ENCODE peak calls at places on chromosome X, in eight cellular contexts. K is thyroid gland, X is PC-3, D is lung, U is GM23338, J is mesenchymal stem cell, W is tibial nerve, A is heart right ventricle. T is an unnamed sample. For H3K4me1, the result is how much of the 10 kb centered on the place peaks cover.

GRCh38 chrX:134821370-134821769 is 163.1 kb upstream of the PLAC1 start:
- DNase-seq in K (no peak), X (peak), D (no peak), U (peak), J (peak), W (no peak), A (peak), T (no peak)

GRCh38 chrX:131287556-131288179 is 1.4 kb downstream of the IGSF1 start:
- DNase-seq in K (no peak), X (no peak), D (no peak), U (no peak), J (no peak), W (no peak), A (no peak), T (no peak)

GRCh38 chrX:143635915-143636314 is at the start of gene SLITRK4:
- DNase-seq in K (peak), X (peak), D (no peak), U (peak), J (peak), W (no peak), A (no peak), T (peak)

GRCh38 chrX:113399501-113400192 is 559.0 kb upstream of the AMOT start:
- DNase-seq in K (no peak), X (peak), D (no peak), U (no peak), J (peak), W (no peak), A (no peak), T (no peak)

GRCh38 chrX:138775501-138775900 is 64.0 kb upstream of the FGF13 start:
- DNase-seq in K (no peak), X (peak), D (no peak), U (peak), J (peak), W (no peak), A (no peak), T (no peak)

GRCh38 chrX:122475306-122475705 is 708.8 kb upstream of the GRIA3 start:
- DNase-seq in K (no peak), X (peak), D (no peak), U (no peak), J (no peak), W (no peak), A (no peak), T (no peak)

GRCh38 chrX:30170900-30171299 is 44.5 kb upstream of the MAGEB2 start:
- DNase-seq in K (no peak), X (no peak), D (no peak), U (no peak), J (no peak), W (no peak), A (no peak), T (no peak)

GRCh38 chrX:95427389-95427788 is 1257.3 kb upstream of the DIAPH2 start:
- DNase-seq in K (no peak), X (peak), D (no peak), U (no peak), J (no peak), W (no peak), A (no peak), T (no peak)

GRCh38 chrX:43005561-43005960 is 227.6 kb upstream of the PPP1R2C start:
- DNase-seq in K (no peak), X (no peak), D (no peak), U (peak), J (no peak), W (no peak), A (no peak), T (no peak)

GRCh38 chrX:7462110-7462509 is 314.2 kb upstream of the PUDP start:
- DNase-seq in K (no peak), X (no peak), D (no peak), U (peak), J (no peak), W (no peak), A (no peak), T (no peak)

GRCh38 chrX:130330706-130331105 is 9.0 kb upstream of the SLC25A14 start:
- DNase-seq in K (peak), X (peak), D (peak), U (peak), J (peak), W (no peak), A (peak), T (no peak)

GRCh38 chrX:54758114-54759055 is 39.7 kb downstream of the ITIH6 start:
- DNase-seq in K (no peak), X (no peak), D (no peak), U (no peak), J (no peak), W (no peak), A (no peak), T (no peak)

GRCh38 chrX:54223581-54223980 is 40.5 kb upstream of the FAM120C start:
- DNase-seq in K (no peak), X (no peak), D (no peak), U (no peak), J (no peak), W (no peak), A (no peak), T (no peak)

GRCh38 chrX:71615056-71615455 is 3.3 kb downstream of the CXCR3 start:
- DNase-seq in K (no peak), X (no peak), D (no peak), U (no peak), J (no peak), W (no peak), A (no peak), T (no peak)

GRCh38 chrX:142616636-142617035 is 409.1 kb upstream of the SPANXN4 start:
- DNase-seq in K (no peak), X (no peak), D (no peak), U (no peak), J (no peak), W (no peak), A (no peak), T (no peak)

GRCh38 chrX:40471965-40472648 is 108.7 kb upstream of the ATP6AP2 start:
- DNase-seq in K (peak), X (peak), D (peak), U (peak), J (peak), W (no peak), A (peak), T (no peak)

GRCh38 chrX:54481751-54482150 is 14.3 kb downstream of the FGD1 start:
- DNase-seq in K (no peak), X (no peak), D (no peak), U (peak), J (no peak), W (no peak), A (no peak), T (no peak)

GRCh38 chrX:39758791-39759525 is 338.8 kb downstream of the BCOR start:
- DNase-seq in K (no peak), X (no peak), D (no peak), U (no peak), J (no peak), W (no peak), A (peak), T (no peak)

GRCh38 chrX:155262970-155263754 is 1.1 kb downstream of the RAB39B start:
- DNase-seq in K (no peak), X (no peak), D (no peak), U (no peak), J (no peak), W (no peak), A (no peak), T (no peak)

GRCh38 chrX:17374619-17375360 is at the start of gene NHS:
- DNase-seq in K (peak), X (peak), D (peak), U (peak), J (peak), W (peak), A (peak), T (no peak)

GRCh38 chrX:11724122-11725017 is 33.7 kb upstream of the MSL3 start:
- DNase-seq in K (peak), X (peak), D (no peak), U (peak), J (peak), W (no peak), A (peak), T (no peak)

GRCh38 chrX:103585421-103586313 is at the start of gene TCEAL4:
- DNase-seq in K (peak), X (peak), D (peak), U (peak), J (peak), W (peak), A (peak), T (no peak)

GRCh38 chrX:13770013-13770412 is 35.5 kb downstream of the OFD1 start:
- DNase-seq in K (no peak), X (no peak), D (no peak), U (no peak), J (no peak), W (no peak), A (no peak), T (no peak)

GRCh38 chrX:17860179-17860780 is 818 bp downstream of the RAI2 start:
- DNase-seq in K (peak), X (no peak), D (no peak), U (peak), J (peak), W (no peak), A (no peak), T (no peak)

GRCh38 chrX:16429391-16429790 is 220.6 kb upstream of the S100G start:
- DNase-seq in K (no peak), X (no peak), D (no peak), U (no peak), J (no peak), W (no peak), A (no peak), T (no peak)

GRCh38 chrX:129955682-129956081 is 26.8 kb upstream of the BCORL1 start:
- DNase-seq in K (no peak), X (no peak), D (no peak), U (no peak), J (no peak), W (no peak), A (no peak), T (no peak)

GRCh38 chrX:18422325-18422724 is 3.1 kb upstream of the CDKL5 start:
- DNase-seq in K (no peak), X (peak), D (no peak), U (no peak), J (peak), W (no peak), A (no peak), T (no peak)

GRCh38 chrX:70482300-70482699 is 37.7 kb downstream of the DLG3 start:
- DNase-seq in K (no peak), X (no peak), D (no peak), U (no peak), J (no peak), W (no peak), A (no peak), T (no peak)

GRCh38 chrX:48705876-48706275 is 9.3 kb downstream of the SUV39H1 start:
- DNase-seq in K (no peak), X (no peak), D (no peak), U (no peak), J (no peak), W (no peak), A (no peak), T (no peak)

GRCh38 chrX:134753185-134754008 is 95.1 kb upstream of the PLAC1 start:
- DNase-seq in K (no peak), X (peak), D (no peak), U (no peak), J (peak), W (no peak), A (no peak), T (no peak)

GRCh38 chrX:136909706-136910564 is 29.4 kb upstream of the RBMX start:
- DNase-seq in K (peak), X (peak), D (peak), U (peak), J (peak), W (peak), A (peak), T (peak)

GRCh38 chrX:136909119-136909705 is 28.7 kb upstream of the RBMX start:
- DNase-seq in K (peak), X (peak), D (peak), U (peak), J (peak), W (peak), A (peak), T (no peak)

GRCh38 chrX:136906921-136907510 is 26.5 kb upstream of the RBMX start:
- DNase-seq in K (no peak), X (no peak), D (no peak), U (no peak), J (no peak), W (no peak), A (no peak), T (no peak)

GRCh38 chrX:136907626-136908025 is 27.1 kb upstream of the RBMX start:
- DNase-seq in K (peak), X (no peak), D (no peak), U (no peak), J (no peak), W (peak), A (no peak), T (no peak)

DNA sequence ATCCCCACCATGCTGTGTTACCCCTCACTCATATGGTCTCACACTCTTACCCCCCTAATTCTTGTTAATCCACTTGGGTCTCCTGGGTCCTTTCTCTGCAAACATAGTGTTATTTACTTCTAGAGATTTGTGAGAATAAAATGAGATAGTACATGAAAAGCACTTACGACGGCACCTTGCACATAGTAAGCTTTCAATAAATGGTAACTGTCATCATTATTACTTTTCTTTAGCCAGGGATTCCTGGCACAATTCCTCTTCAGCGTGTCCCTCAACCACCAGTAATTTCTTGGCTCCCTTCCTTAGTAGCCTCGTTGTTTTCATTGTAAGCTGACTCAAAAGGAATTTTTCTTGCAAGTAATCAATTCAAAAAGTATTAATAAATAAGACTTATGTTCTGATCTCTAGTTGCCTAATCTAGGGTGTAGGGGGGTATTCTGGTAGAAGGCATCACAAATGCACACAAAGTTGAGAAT is 30.1 kb upstream of the RBMX start:
- DNase-seq in K (no peak), X (peak), D (no peak), U (no peak), J (peak), W (no peak), A (no peak), T (no peak)
- H3K4me3 ChIP-seq in K (no peak), X (peak), D (no peak), U (peak), J (no peak), W (peak), A (no peak), T (peak)

GRCh38 chrX:9905288-9905687 is 61.9 kb upstream of the CLDN34 start:
- DNase-seq in K (no peak), X (no peak), D (no peak), U (no peak), J (peak), W (no peak), A (no peak), T (no peak)

GRCh38 chrX:9905721-9906120 is 61.4 kb upstream of the CLDN34 start:
- DNase-seq in K (no peak), X (no peak), D (no peak), U (no peak), J (no peak), W (no peak), A (no peak), T (no peak)

GRCh38 chrX:9909254-9909653 is 57.9 kb upstream of the CLDN34 start:
- DNase-seq in K (no peak), X (no peak), D (no peak), U (no peak), J (no peak), W (no peak), A (no peak), T (no peak)

GRCh38 chrX:9906919-9907318 is 60.2 kb upstream of the CLDN34 start:
- DNase-seq in K (no peak), X (peak), D (no peak), U (peak), J (no peak), W (no peak), A (no peak), T (no peak)

GRCh38 chrX:9907645-9908387 is 59.3 kb upstream of the CLDN34 start:
- DNase-seq in K (no peak), X (peak), D (no peak), U (no peak), J (peak), W (no peak), A (no peak), T (no peak)
- H3K4me1 ChIP-seq in K (under half), X (half or more), D (under half), U (under half), J (under half), W (under half), A (under half), T (under half)

GRCh38 chrX:101656817-101657216 is 2.8 kb downstream of the ARMCX2 start:
- DNase-seq in K (no peak), X (no peak), D (no peak), U (no peak), J (no peak), W (no peak), A (no peak), T (no peak)

GRCh38 chrX:101659601-101660063 is at the start of gene ARMCX2:
- DNase-seq in K (peak), X (no peak), D (peak), U (peak), J (peak), W (peak), A (peak), T (peak)

GRCh38 chrX:101655540-101655939 is 4.1 kb downstream of the ARMCX2 start:
- DNase-seq in K (no peak), X (no peak), D (no peak), U (no peak), J (no peak), W (no peak), A (no peak), T (no peak)

GRCh38 chrX:101657495-101657894 is 2.2 kb downstream of the ARMCX2 start:
- DNase-seq in K (no peak), X (no peak), D (no peak), U (no peak), J (no peak), W (no peak), A (no peak), T (no peak)

DNA sequence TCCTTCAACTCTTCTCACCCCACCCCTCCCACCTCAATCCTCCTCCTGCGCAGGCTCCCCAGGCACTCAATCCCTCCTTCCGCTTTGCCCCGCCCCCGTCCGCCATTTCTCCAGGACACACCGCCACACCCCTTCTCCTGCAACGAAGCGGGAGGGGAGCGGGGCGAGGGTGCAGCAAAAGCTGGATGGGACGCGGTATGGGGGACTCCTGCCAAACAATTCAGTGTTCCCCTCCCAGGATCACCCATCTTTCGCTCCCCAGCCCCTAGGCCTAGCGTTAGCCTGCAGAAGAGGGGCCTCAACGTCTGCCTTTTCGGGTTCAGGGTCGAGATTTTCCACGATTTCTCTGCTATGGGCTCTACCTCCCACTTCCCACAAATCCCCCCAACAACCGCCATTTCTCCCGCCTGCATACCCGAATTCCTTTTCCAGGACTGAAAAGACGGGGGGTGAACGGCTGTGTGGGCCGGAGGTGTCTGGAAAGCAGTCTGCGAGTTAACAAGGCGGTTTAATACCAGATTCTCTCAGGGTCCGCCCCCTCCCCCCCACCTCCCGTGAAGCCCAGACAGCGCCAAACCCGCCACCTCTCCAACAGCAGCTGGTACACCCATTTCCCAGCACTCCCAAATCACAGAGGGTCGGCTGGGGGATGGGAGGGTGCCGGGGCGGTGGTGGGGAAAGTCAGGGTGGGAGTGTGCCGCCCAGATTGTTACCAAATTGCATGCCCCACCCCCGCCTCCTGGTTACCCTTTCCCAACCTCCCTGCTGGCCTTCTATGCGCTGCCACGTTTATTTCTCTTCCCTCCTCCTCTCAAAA is 781 bp downstream of the ARMCX2 start:
- DNase-seq in K (peak), X (peak), D (peak), U (peak), J (peak), W (peak), A (peak), T (no peak)
- H3K27ac ChIP-seq in K (peak), X (no peak), D (no peak), U (peak), J (peak), W (peak), A (peak), T (no peak)

GRCh38 chrX:24144528-24144927 is 5.0 kb upstream of the ZFX start:
- DNase-seq in K (no peak), X (no peak), D (no peak), U (no peak), J (no peak), W (no peak), A (no peak), T (no peak)

GRCh38 chrX:24147165-24147564 is 2.4 kb upstream of the ZFX start:
- DNase-seq in K (no peak), X (no peak), D (no peak), U (no peak), J (no peak), W (no peak), A (no peak), T (no peak)

GRCh38 chrX:24148118-24148517 is 1.4 kb upstream of the ZFX start:
- DNase-seq in K (no peak), X (no peak), D (no peak), U (no peak), J (no peak), W (no peak), A (no peak), T (no peak)

GRCh38 chrX:24146283-24146865 is 3.2 kb upstream of the ZFX start:
- DNase-seq in K (no peak), X (peak), D (no peak), U (no peak), J (peak), W (no peak), A (no peak), T (no peak)

GRCh38 chrX:24145340-24146186 is 4.0 kb upstream of the ZFX start:
- DNase-seq in K (no peak), X (peak), D (no peak), U (no peak), J (peak), W (no peak), A (no peak), T (no peak)
- H3K4me3 ChIP-seq in K (no peak), X (peak), D (no peak), U (no peak), J (no peak), W (no peak), A (no peak), T (no peak)

DNA sequence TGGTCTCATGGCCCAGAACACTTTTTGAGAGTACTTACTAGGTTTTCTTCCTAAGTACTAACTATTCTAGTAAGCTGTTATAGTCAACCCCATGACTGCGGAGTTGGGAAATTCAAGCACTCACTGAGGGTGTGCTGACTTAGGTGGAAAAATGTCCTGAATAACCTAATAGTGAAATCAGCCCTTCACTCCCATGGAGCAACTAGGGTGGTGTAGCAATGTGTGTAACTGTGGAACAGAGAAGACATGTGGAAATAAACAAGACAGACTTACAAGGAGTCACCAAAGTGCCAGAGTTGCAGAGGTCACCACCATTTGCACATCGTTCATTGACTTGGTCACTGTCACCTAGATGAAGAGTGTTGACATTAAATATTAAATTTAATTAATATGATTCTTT is 12.1 kb upstream of the VSIG4 start:
- DNase-seq in K (no peak), X (no peak), D (no peak), U (no peak), J (no peak), W (no peak), A (no peak), T (no peak)
- H3K4me1 ChIP-seq in K (under half), X (under half), D (under half), U (under half), J (under half), W (under half), A (under half), T (under half)